ENCODE peak calls at places on chromosome 19, in seven cellular contexts. One of them, this sample, is unnamed.

GRCh38 chr19:19445911-19446361 is 40.5 kb downstream of the GATAD2A start:
- DNase-seq in GM23248: peak; percentile 57
- DNase-seq in HCT116: no peak
- DNase-seq in hepatocyte: no peak
- DNase-seq in PC-3: no peak
- DNase-seq in OCI-LY7: peak; percentile 28
- DNase-seq in SK-N-SH: no peak
- DNase-seq in this sample: no peak

GRCh38 chr19:6707011-6707657 is 13.3 kb downstream of the C3 start:
- DNase-seq in PC-3: no peak
- DNase-seq in HCT116: no peak
- DNase-seq in OCI-LY7: no peak
- DNase-seq in SK-N-SH: no peak
- DNase-seq in hepatocyte: no peak
- DNase-seq in GM23248: no peak
- DNase-seq in this sample: no peak

GRCh38 chr19:31810536-31811109 is 461.4 kb upstream of the TSHZ3 start:
- DNase-seq in GM23248: no peak
- DNase-seq in SK-N-SH: no peak
- DNase-seq in OCI-LY7: no peak
- DNase-seq in PC-3: no peak
- DNase-seq in HCT116: no peak
- DNase-seq in hepatocyte: no peak
- DNase-seq in this sample: no peak

GRCh38 chr19:49591731-49592485 is 926 bp downstream of the PRR12 start:
- DNase-seq in OCI-LY7: peak; percentile 63
- DNase-seq in GM23248: peak; percentile 76
- DNase-seq in PC-3: peak; percentile 57
- DNase-seq in SK-N-SH: peak; percentile 62
- DNase-seq in hepatocyte: peak; percentile 55
- DNase-seq in HCT116: no peak
- DNase-seq in this sample: peak; percentile 82

GRCh38 chr19:55546822-55547614 is 1.7 kb upstream of the SBK3 start:
- DNase-seq in PC-3: peak; percentile 92
- DNase-seq in hepatocyte: peak; percentile 43
- DNase-seq in GM23248: peak; percentile 79
- DNase-seq in OCI-LY7: no peak
- DNase-seq in HCT116: no peak
- DNase-seq in SK-N-SH: no peak
- DNase-seq in this sample: peak; percentile 46

GRCh38 chr19:4393947-4394590 is 6.3 kb downstream of the SH3GL1 start:
- DNase-seq in OCI-LY7: no peak
- DNase-seq in PC-3: no peak
- DNase-seq in GM23248: peak; percentile 73
- DNase-seq in hepatocyte: no peak
- DNase-seq in SK-N-SH: no peak
- DNase-seq in HCT116: no peak
- DNase-seq in this sample: no peak

GRCh38 chr19:42328854-42329253 is 3.4 kb downstream of the MEGF8 start:
- DNase-seq in HCT116: no peak
- DNase-seq in PC-3: no peak
- DNase-seq in GM23248: no peak
- DNase-seq in hepatocyte: no peak
- DNase-seq in OCI-LY7: no peak
- DNase-seq in SK-N-SH: no peak
- DNase-seq in this sample: no peak

GRCh38 chr19:3201072-3201700 is 15.5 kb downstream of the NCLN start:
- DNase-seq in OCI-LY7: no peak
- DNase-seq in GM23248: no peak
- DNase-seq in PC-3: no peak
- DNase-seq in SK-N-SH: no peak
- DNase-seq in hepatocyte: no peak
- DNase-seq in HCT116: no peak
- DNase-seq in this sample: no peak

GRCh38 chr19:43479961-43480561 is 14.7 kb upstream of the LYPD3 start:
- DNase-seq in SK-N-SH: no peak
- DNase-seq in HCT116: no peak
- DNase-seq in hepatocyte: no peak
- DNase-seq in PC-3: no peak
- DNase-seq in GM23248: no peak
- DNase-seq in OCI-LY7: no peak
- DNase-seq in this sample: no peak

GRCh38 chr19:7250951-7251350 is 43.3 kb downstream of the INSR start:
- DNase-seq in HCT116: no peak
- DNase-seq in hepatocyte: no peak
- DNase-seq in GM23248: no peak
- DNase-seq in PC-3: no peak
- DNase-seq in OCI-LY7: no peak
- DNase-seq in SK-N-SH: no peak
- DNase-seq in this sample: no peak

GRCh38 chr19:56217039-56217949 is 15.2 kb downstream of the ZSCAN5C start:
- DNase-seq in SK-N-SH: peak; percentile 39
- DNase-seq in GM23248: peak; percentile 61
- DNase-seq in hepatocyte: peak; percentile 14
- DNase-seq in OCI-LY7: no peak
- DNase-seq in HCT116: no peak
- DNase-seq in PC-3: no peak
- DNase-seq in this sample: peak; percentile 77

GRCh38 chr19:17020380-17020779 is 6.2 kb downstream of the CPAMD8 start:
- DNase-seq in PC-3: no peak
- DNase-seq in GM23248: no peak
- DNase-seq in OCI-LY7: no peak
- DNase-seq in SK-N-SH: no peak
- DNase-seq in HCT116: no peak
- DNase-seq in hepatocyte: no peak
- DNase-seq in this sample: no peak

GRCh38 chr19:42427313-42427712 is at the start of gene LIPE:
- DNase-seq in OCI-LY7: no peak
- DNase-seq in hepatocyte: peak; percentile 40
- DNase-seq in PC-3: no peak
- DNase-seq in GM23248: no peak
- DNase-seq in SK-N-SH: no peak
- DNase-seq in HCT116: no peak
- DNase-seq in this sample: no peak

GRCh38 chr19:12567951-12568350 is 16.7 kb upstream of the ZNF564 start:
- DNase-seq in HCT116: no peak
- DNase-seq in PC-3: no peak
- DNase-seq in hepatocyte: no peak
- DNase-seq in GM23248: peak; percentile 58
- DNase-seq in OCI-LY7: no peak
- DNase-seq in SK-N-SH: no peak
- DNase-seq in this sample: no peak

GRCh38 chr19:52190679-52191293 is 934 bp downstream of the PPP2R1A start:
- DNase-seq in GM23248: peak; percentile 61
- DNase-seq in PC-3: peak; percentile 30
- DNase-seq in HCT116: no peak
- DNase-seq in hepatocyte: no peak
- DNase-seq in OCI-LY7: peak; percentile 50
- DNase-seq in SK-N-SH: peak; percentile 56
- DNase-seq in this sample: peak; percentile 58

GRCh38 chr19:12689012-12689411 is 1.2 kb downstream of the GNG14 start:
- DNase-seq in HCT116: no peak
- DNase-seq in SK-N-SH: no peak
- DNase-seq in PC-3: no peak
- DNase-seq in GM23248: no peak
- DNase-seq in OCI-LY7: no peak
- DNase-seq in hepatocyte: no peak
- DNase-seq in this sample: no peak

GRCh38 chr19:17209126-17210036 is 5.8 kb upstream of the USE1 start:
- DNase-seq in SK-N-SH: peak; percentile 95
- DNase-seq in OCI-LY7: peak; percentile 93
- DNase-seq in HCT116: peak; percentile 75
- DNase-seq in PC-3: peak; percentile 39
- DNase-seq in hepatocyte: peak; percentile 16
- DNase-seq in GM23248: peak; percentile 48
- DNase-seq in this sample: peak; percentile 99

GRCh38 chr19:44576843-44577565 is 36.4 kb upstream of the IGSF23 start:
- DNase-seq in GM23248: peak; percentile 58
- DNase-seq in OCI-LY7: peak; percentile 41
- DNase-seq in SK-N-SH: peak; percentile 32
- DNase-seq in hepatocyte: peak; percentile 84
- DNase-seq in HCT116: peak; percentile 39
- DNase-seq in PC-3: peak; percentile 71
- DNase-seq in this sample: peak; percentile 84

GRCh38 chr19:16118489-16119033 is 6.9 kb downstream of the RAB8A start:
- DNase-seq in GM23248: no peak
- DNase-seq in hepatocyte: no peak
- DNase-seq in PC-3: no peak
- DNase-seq in SK-N-SH: no peak
- DNase-seq in OCI-LY7: peak; percentile 96
- DNase-seq in HCT116: no peak
- DNase-seq in this sample: no peak

GRCh38 chr19:55228403-55229031 is at the start of gene TMEM86B:
- DNase-seq in HCT116: no peak
- DNase-seq in GM23248: no peak
- DNase-seq in SK-N-SH: peak; percentile 72
- DNase-seq in OCI-LY7: no peak
- DNase-seq in PC-3: no peak
- DNase-seq in hepatocyte: peak; percentile 83
- DNase-seq in this sample: no peak

GRCh38 chr19:7962644-7963268 is 19.3 kb upstream of the TIMM44 start:
- DNase-seq in hepatocyte: no peak
- DNase-seq in SK-N-SH: no peak
- DNase-seq in OCI-LY7: no peak
- DNase-seq in HCT116: no peak
- DNase-seq in PC-3: no peak
- DNase-seq in GM23248: no peak
- DNase-seq in this sample: no peak

GRCh38 chr19:39202998-39203355 is 1.1 kb downstream of the SYCN start:
- DNase-seq in GM23248: no peak
- DNase-seq in PC-3: no peak
- DNase-seq in SK-N-SH: no peak
- DNase-seq in OCI-LY7: no peak
- DNase-seq in hepatocyte: no peak
- DNase-seq in HCT116: no peak
- DNase-seq in this sample: no peak
- H3K4me1 ChIP-seq in GM23248: no peaks in the 10 kb centered on the region
- H3K4me1 ChIP-seq in PC-3: peaks cover 3% of the 10 kb centered on the region
- H3K4me1 ChIP-seq in SK-N-SH: no peaks in the 10 kb centered on the region
- H3K4me1 ChIP-seq in OCI-LY7: no peaks in the 10 kb centered on the region
- H3K4me1 ChIP-seq in hepatocyte: no peaks in the 10 kb centered on the region
- H3K4me1 ChIP-seq in HCT116: peaks cover 10% of the 10 kb centered on the region
- H3K4me1 ChIP-seq in this sample: no peaks in the 10 kb centered on the region

GRCh38 chr19:789473-790052 is 7.7 kb upstream of the PTBP1 start:
- DNase-seq in GM23248: peak; percentile 23
- DNase-seq in PC-3: no peak
- DNase-seq in HCT116: no peak
- DNase-seq in SK-N-SH: no peak
- DNase-seq in OCI-LY7: no peak
- DNase-seq in hepatocyte: no peak
- DNase-seq in this sample: peak; percentile 82
- TF ChIP-seq EZH2phosphoT487 in GM23248: no peak
- TF ChIP-seq EZH2phosphoT487 in PC-3: no peak
- TF ChIP-seq EZH2phosphoT487 in HCT116: no peak
- TF ChIP-seq EZH2phosphoT487 in SK-N-SH: no peak
- TF ChIP-seq EZH2phosphoT487 in OCI-LY7: no peak
- TF ChIP-seq EZH2phosphoT487 in hepatocyte: no peak
- TF ChIP-seq EZH2phosphoT487 in this sample: no peak

GRCh38 chr19:33520844-33521479 is 629 bp downstream of the PEPD start:
- DNase-seq in GM23248: no peak
- DNase-seq in OCI-LY7: no peak
- DNase-seq in HCT116: no peak
- DNase-seq in PC-3: no peak
- DNase-seq in SK-N-SH: no peak
- DNase-seq in hepatocyte: peak; percentile 46
- DNase-seq in this sample: peak; percentile 19

GRCh38 chr19:33519416-33519815 is 2.2 kb downstream of the PEPD start:
- DNase-seq in PC-3: no peak
- DNase-seq in OCI-LY7: no peak
- DNase-seq in SK-N-SH: no peak
- DNase-seq in HCT116: no peak
- DNase-seq in GM23248: no peak
- DNase-seq in hepatocyte: no peak
- DNase-seq in this sample: no peak

GRCh38 chr19:33517922-33518321 is 3.7 kb downstream of the PEPD start:
- DNase-seq in OCI-LY7: no peak
- DNase-seq in HCT116: no peak
- DNase-seq in hepatocyte: no peak
- DNase-seq in PC-3: no peak
- DNase-seq in SK-N-SH: no peak
- DNase-seq in GM23248: no peak
- DNase-seq in this sample: no peak

GRCh38 chr19:33520048-33520643 is 1.4 kb downstream of the PEPD start:
- DNase-seq in PC-3: no peak
- DNase-seq in OCI-LY7: no peak
- DNase-seq in hepatocyte: no peak
- DNase-seq in GM23248: no peak
- DNase-seq in SK-N-SH: no peak
- DNase-seq in HCT116: no peak
- DNase-seq in this sample: no peak

DNA sequence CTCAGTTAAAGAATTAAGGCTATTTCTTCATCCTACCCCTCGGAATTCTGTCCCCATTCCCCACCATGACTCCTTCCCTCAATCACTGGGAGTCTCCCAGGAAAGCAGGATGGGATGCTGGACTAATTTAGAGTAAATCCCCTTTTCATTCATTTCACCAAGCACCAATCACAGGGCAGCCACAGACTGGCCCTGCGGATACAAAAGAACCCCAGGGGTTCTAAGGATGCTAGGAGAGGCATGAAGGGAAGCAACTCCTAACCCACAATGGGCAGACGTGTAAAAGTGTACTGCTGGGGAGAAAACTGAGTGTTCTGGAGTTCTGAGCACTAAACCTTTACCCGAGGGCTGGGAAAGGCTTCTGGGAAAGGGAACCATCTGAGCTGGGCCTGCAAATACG is 3.0 kb downstream of the PEPD start:
- DNase-seq in OCI-LY7: no peak
- DNase-seq in GM23248: no peak
- DNase-seq in hepatocyte: no peak
- DNase-seq in HCT116: no peak
- DNase-seq in PC-3: no peak
- DNase-seq in SK-N-SH: no peak
- DNase-seq in this sample: peak; percentile 30
- H3K79me2 ChIP-seq in OCI-LY7: no peaks in the 10 kb centered on the region
- H3K79me2 ChIP-seq in GM23248: peaks cover 52% of the 10 kb centered on the region
- H3K79me2 ChIP-seq in hepatocyte: peaks cover 60% of the 10 kb centered on the region
- H3K79me2 ChIP-seq in HCT116: peaks cover 10% of the 10 kb centered on the region
- H3K79me2 ChIP-seq in PC-3: peaks cover 8% of the 10 kb centered on the region
- H3K79me2 ChIP-seq in SK-N-SH: peaks cover 19% of the 10 kb centered on the region
- H3K79me2 ChIP-seq in this sample: peaks cover 57% of the 10 kb centered on the region

DNA sequence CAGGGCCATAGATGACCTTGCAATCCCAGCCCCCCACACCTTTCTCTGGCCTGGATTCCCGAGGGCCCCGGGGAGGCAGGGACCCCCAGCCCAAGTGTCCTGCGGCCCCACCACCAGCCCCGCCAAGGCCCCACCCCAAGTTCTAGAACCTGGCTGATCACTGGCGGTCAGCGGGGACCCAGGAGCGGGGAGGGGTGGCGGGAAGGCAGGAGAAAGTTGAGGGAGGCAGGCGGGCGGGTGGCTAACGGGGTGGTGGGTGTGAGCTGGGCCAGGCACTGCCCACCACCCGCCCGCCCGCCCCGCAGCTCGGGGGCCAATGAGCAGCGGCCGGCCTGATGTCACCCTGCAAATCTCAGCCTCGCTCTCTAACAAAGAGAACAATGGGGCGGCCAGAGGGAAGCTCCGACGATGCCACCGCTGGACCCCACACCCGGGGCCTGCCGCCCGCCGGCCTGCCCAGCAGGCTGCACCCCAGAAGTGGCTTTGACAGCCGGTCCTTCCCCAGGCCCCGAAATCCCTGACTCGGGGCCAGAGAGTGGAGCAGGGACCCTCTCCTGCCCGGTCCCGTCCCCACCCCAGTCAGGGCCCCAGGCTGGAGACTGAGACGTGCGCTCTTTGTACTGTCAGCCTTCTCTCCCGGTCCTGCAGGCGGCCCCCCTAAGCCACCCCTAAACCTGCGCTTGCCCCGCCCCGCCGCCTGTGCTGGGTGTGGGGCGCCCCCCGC is 1.6 kb downstream of the MEX3D start:
- DNase-seq in GM23248: peak; percentile 90
- DNase-seq in PC-3: peak; percentile 46
- DNase-seq in OCI-LY7: no peak
- DNase-seq in SK-N-SH: peak; percentile 95
- DNase-seq in hepatocyte: peak; percentile 88
- DNase-seq in HCT116: no peak
- DNase-seq in this sample: peak; percentile 89
- H3K4me1 ChIP-seq in GM23248: no peaks in the 10 kb centered on the region
- H3K4me1 ChIP-seq in PC-3: no peaks in the 10 kb centered on the region
- H3K4me1 ChIP-seq in OCI-LY7: peaks cover 13% of the 10 kb centered on the region
- H3K4me1 ChIP-seq in SK-N-SH: no peaks in the 10 kb centered on the region
- H3K4me1 ChIP-seq in hepatocyte: peaks cover 10% of the 10 kb centered on the region
- H3K4me1 ChIP-seq in HCT116: peaks cover 14% of the 10 kb centered on the region
- H3K4me1 ChIP-seq in this sample: no peaks in the 10 kb centered on the region